ENCODE peak calls at places on chromosomes 4 and X, in four cellular contexts. Z, W, D and Q are unnamed samples.

GRCh38 chr4:41360214-41360910 is 103.6 kb downstream of the UCHL1 start:
- DNase-seq in Z (peak), D (peak), W (peak), Q (no peak)

GRCh38 chr4:176791591-176792347 is 953 bp downstream of the VEGFC start:
- DNase-seq in D (peak), W (peak), Z (peak), Q (no peak)

GRCh38 chrX:1246816-1247215 is 21.8 kb upstream of the CSF2RA start:
- DNase-seq in Z (peak), D (peak), W (peak), Q (no peak)

GRCh38 chrX:126994011-126994410 is 174.5 kb downstream of the PRR32 start:
- DNase-seq in Z (no peak), W (no peak), D (no peak), Q (no peak)

GRCh38 chr4:120692964-120693363 is 229.6 kb downstream of the PRDM5 start:
- DNase-seq in Z (peak), W (no peak), D (no peak), Q (peak)

GRCh38 chr4:169164669-169165415 is 105.9 kb downstream of the SH3RF1 start:
- DNase-seq in D (no peak), Z (no peak), W (peak), Q (no peak)

GRCh38 chrX:143664302-143664701 is 28.4 kb upstream of the SLITRK4 start:
- DNase-seq in D (no peak), Z (no peak), W (peak), Q (no peak)

GRCh38 chr4:24380953-24381506 is 203.3 kb downstream of the DHX15 start:
- DNase-seq in W (no peak), D (no peak), Z (no peak), Q (no peak)

GRCh38 chrX:45553417-45553816 is 352.7 kb upstream of the DIPK2B start:
- DNase-seq in Z (no peak), D (no peak), W (no peak), Q (no peak)

GRCh38 chr4:101954975-101955678 is 164.6 kb downstream of the BANK1 start:
- DNase-seq in D (no peak), Z (no peak), W (no peak), Q (no peak)

GRCh38 chrX:50456712-50457484 is 13.7 kb downstream of the DGKK start:
- DNase-seq in D (no peak), Z (no peak), W (peak), Q (no peak)
- H3K4me2 ChIP-seq in D (no peak), Z (no peak), W (no peak), Q (no peak)

DNA sequence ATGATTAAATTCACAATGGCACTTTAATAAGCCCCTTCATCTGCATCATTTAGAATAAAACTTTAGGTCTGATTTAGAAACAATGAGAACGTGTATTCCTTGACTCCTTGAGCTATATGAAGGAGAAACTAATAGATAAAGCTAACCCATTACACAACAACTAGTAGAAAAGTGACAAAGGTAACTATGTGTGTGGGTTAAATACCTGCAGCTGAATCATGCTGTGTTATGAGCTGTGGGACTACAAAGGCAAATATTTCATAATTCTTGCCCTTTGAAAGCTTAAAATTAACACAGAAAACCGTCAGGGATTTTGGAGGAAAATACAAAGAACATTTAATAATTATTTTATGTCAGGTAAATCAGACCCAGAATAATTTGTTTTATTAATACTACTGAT is 886 bp upstream of the NDP start:
- DNase-seq in D (no peak), Z (peak), W (no peak), Q (no peak)
- H3K4me2 ChIP-seq in D (peak), Z (peak), W (no peak), Q (peak)

GRCh38 chr4:109375778-109376414 is 57.7 kb upstream of the SEC24B start:
- DNase-seq in D (no peak), Z (peak), W (peak), Q (no peak)
- H3K4me2 ChIP-seq in D (no peak), Z (peak), W (no peak), Q (peak)

GRCh38 chr4:76607266-76607799 is 172.3 kb downstream of the SHROOM3 start:
- DNase-seq in D (no peak), W (no peak), Z (no peak), Q (no peak)

GRCh38 chr4:76611611-76612010 is 176.6 kb downstream of the SHROOM3 start:
- DNase-seq in Z (peak), D (no peak), W (no peak), Q (no peak)

GRCh38 chr4:76607846-76608245 is 172.8 kb downstream of the SHROOM3 start:
- DNase-seq in Z (no peak), W (no peak), D (no peak), Q (no peak)

GRCh38 chr4:76611164-76611563 is 176.1 kb downstream of the SHROOM3 start:
- DNase-seq in D (no peak), Z (no peak), W (peak), Q (no peak)

DNA sequence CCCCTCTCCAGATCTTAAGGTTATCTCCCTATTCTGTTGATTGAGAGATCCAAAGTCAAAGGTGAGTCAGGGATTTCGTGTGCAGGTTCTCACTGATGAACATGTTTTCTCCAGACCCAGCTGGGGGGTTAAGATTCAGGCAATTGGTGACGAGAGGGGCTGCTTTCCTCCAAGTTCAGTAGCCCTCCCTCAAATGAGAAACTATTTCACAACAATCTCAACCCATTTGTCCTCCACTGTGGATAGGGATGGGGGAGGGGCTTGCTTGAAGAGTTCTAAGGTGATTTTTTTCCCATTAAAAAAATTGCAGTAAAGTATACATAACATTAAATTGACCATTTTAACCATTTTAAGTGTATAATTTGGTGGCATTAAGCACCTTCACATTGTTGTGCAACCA is 175.7 kb downstream of the SHROOM3 start:
- DNase-seq in W (peak), Z (no peak), D (no peak), Q (no peak)
- H3K4me2 ChIP-seq in W (no peak), Z (no peak), D (no peak), Q (no peak)

GRCh38 chr4:115272185-115272584 is 158.8 kb upstream of the NDST4 start:
- DNase-seq in W (no peak), Z (no peak), D (no peak), Q (no peak)

GRCh38 chr4:115272585-115272984 is 159.2 kb upstream of the NDST4 start:
- DNase-seq in W (no peak), D (no peak), Z (no peak), Q (no peak)

GRCh38 chr4:115278830-115279229 is 165.4 kb upstream of the NDST4 start:
- DNase-seq in W (no peak), Z (no peak), D (no peak), Q (no peak)

GRCh38 chr4:115275615-115276014 is 162.2 kb upstream of the NDST4 start:
- DNase-seq in Z (no peak), D (no peak), W (no peak), Q (no peak)

GRCh38 chr4:115274545-115274944 is 161.1 kb upstream of the NDST4 start:
- DNase-seq in D (no peak), Z (no peak), W (no peak), Q (no peak)
- H3K4me2 ChIP-seq in D (no peak), Z (no peak), W (no peak), Q (no peak)